ENCODE peak calls at places on chromosomes 12 and 14, in ten cellular contexts. N is GM12878; I is psoas muscle; B is KG1; E is CD8-positive, alpha-beta T cell; D is effector memory CD8-positive, alpha-beta T cell; S is MM.1S; M is lower leg skin; G is PC-9; U is substantia nigra. K is an unnamed sample.

GRCh38 chr12:53798575-53798974 is 46.8 kb upstream of the CISTR start:
- DNase-seq in N (no peak), I (no peak), B (no peak), E (no peak), D (no peak), S (no peak), M (no peak), G (peak; percentile 86), U (peak; percentile 47), K (no peak)

GRCh38 chr14:89067293-89067972 is 243.0 kb downstream of the TTC8 start:
- DNase-seq in N (no peak), I (no peak), B (no peak), E (no peak), D (peak; percentile 16), S (no peak), M (no peak), G (no peak), U (no peak), K (peak; percentile 33)

GRCh38 chr12:28035483-28035882 is 63.0 kb upstream of the PTHLH start:
- DNase-seq in N (no peak), I (no peak), B (no peak), E (no peak), D (no peak), S (no peak), M (no peak), G (peak; percentile 39), U (no peak), K (no peak)

GRCh38 chr14:95667251-95667693 is 19.0 kb upstream of the TCL1B start:
- DNase-seq in N (no peak), I (no peak), B (no peak), E (no peak), D (no peak), S (no peak), M (peak; percentile 78), G (no peak), U (no peak), K (no peak)

GRCh38 chr14:72641086-72641485 is 252.8 kb downstream of the DPF3 start:
- DNase-seq in N (no peak), I (no peak), B (no peak), E (no peak), D (no peak), S (no peak), M (no peak), G (no peak), U (no peak), K (no peak)

GRCh38 chr12:49331360-49332222 is 5.4 kb downstream of the C1QL4 start:
- DNase-seq in N (no peak), I (peak; percentile 70), B (no peak), E (no peak), D (no peak), S (no peak), M (peak; percentile 94), G (no peak), U (peak; percentile 50), K (no peak)

GRCh38 chr12:19158909-19159308 is 29.4 kb downstream of the PLEKHA5 start:
- DNase-seq in N (no peak), I (no peak), B (no peak), E (no peak), D (no peak), S (no peak), M (no peak), G (no peak), U (no peak), K (no peak)

GRCh38 chr14:33315217-33315616 is 376.5 kb downstream of the NPAS3 start:
- DNase-seq in N (no peak), I (no peak), B (no peak), E (no peak), D (no peak), S (no peak), M (no peak), G (no peak), U (no peak), K (no peak)

GRCh38 chr14:62213516-62213915 is 451.3 kb downstream of the SNAPC1 start:
- DNase-seq in N (no peak), I (no peak), B (no peak), E (no peak), D (no peak), S (no peak), M (no peak), G (no peak), U (no peak), K (no peak)

GRCh38 chr14:96057738-96058137 is 18.6 kb downstream of the C14orf132 start:
- DNase-seq in N (no peak), I (no peak), B (no peak), E (no peak), D (no peak), S (no peak), M (peak; percentile 54), G (no peak), U (no peak), K (no peak)